ENCODE peak calls at places on chromosomes 16 and 17, in four cellular contexts. Q, P, H and V are unnamed samples.

GRCh38 chr17:65545708-65546523 is 15.5 kb downstream of the AXIN2 start:
- DNase-seq in Q (no peak), H (no peak), P (no peak), V (no peak)

GRCh38 chr17:32719702-32720101 is 157.2 kb downstream of the MYO1D start:
- DNase-seq in Q (no peak), P (no peak), H (no peak), V (no peak)

GRCh38 chr16:11386054-11386680 is 40.9 kb downstream of the RMI2 start:
- DNase-seq in P (no peak), H (no peak), Q (no peak), V (no peak)

GRCh38 chr16:84228321-84228838 is 11.4 kb downstream of the KCNG4 start:
- DNase-seq in P (peak; percentile 84), H (peak; percentile 19), Q (peak; percentile 40), V (peak; percentile 93)

GRCh38 chr17:40447148-40447644 is 3.9 kb downstream of the IGFBP4 start:
- DNase-seq in P (no peak), H (no peak), Q (no peak), V (no peak)

GRCh38 chr16:77569406-77569805 is 134.6 kb upstream of the ADAMTS18 start:
- DNase-seq in H (no peak), P (no peak), Q (no peak), V (no peak)

GRCh38 chr16:48353565-48354163 is 31.5 kb downstream of the SIAH1 start:
- DNase-seq in H (peak; percentile 78), P (peak; percentile 83), Q (peak; percentile 70), V (peak; percentile 78)

GRCh38 chr16:23424292-23424958 is 28.6 kb downstream of the COG7 start:
- DNase-seq in H (no peak), P (no peak), Q (no peak), V (peak; percentile 55)

GRCh38 chr17:47948706-47949196 is 7.4 kb downstream of the PNPO start:
- DNase-seq in Q (no peak), H (peak; percentile 91), P (no peak), V (peak; percentile 52)

GRCh38 chr17:29190808-29191207 is 10.6 kb upstream of the MYO18A start:
- DNase-seq in P (no peak), H (no peak), Q (no peak), V (no peak)

GRCh38 chr16:75074920-75075687 is 41.5 kb downstream of the LDHD start:
- DNase-seq in H (no peak), Q (no peak), P (peak; percentile 82), V (no peak)

GRCh38 chr17:7588553-7589203 is 1.2 kb downstream of the SOX15 start:
- DNase-seq in Q (no peak), P (no peak), H (no peak), V (no peak)

GRCh38 chr16:66717112-66717675 is 20.7 kb upstream of the CMTM4 start:
- DNase-seq in P (peak; percentile 74), H (peak; percentile 64), Q (peak; percentile 57), V (no peak)

GRCh38 chr16:75230471-75231110 is 11.8 kb downstream of the CTRB1 start:
- DNase-seq in Q (no peak), P (no peak), H (no peak), V (no peak)

GRCh38 chr16:282944-283744 is at the start of gene PDIA2:
- DNase-seq in P (no peak), Q (no peak), H (no peak), V (no peak)

GRCh38 chr17:45160505-45161287 is 979 bp upstream of the HEXIM2 start:
- DNase-seq in H (peak; percentile 90), P (peak; percentile 83), Q (peak; percentile 89), V (peak; percentile 85)

GRCh38 chr17:83012873-83013778 is 66.3 kb upstream of the METRNL start:
- DNase-seq in Q (no peak), H (no peak), P (no peak), V (no peak)

GRCh38 chr16:52603015-52603414 is 56.1 kb upstream of the TOX3 start:
- DNase-seq in P (no peak), H (no peak), Q (no peak), V (no peak)

GRCh38 chr17:6019959-6020358 is 50.2 kb upstream of the WSCD1 start:
- DNase-seq in Q (no peak), P (peak; percentile 2), H (no peak), V (no peak)

GRCh38 chr16:97822-98221 is 19.8 kb downstream of the MPG start:
- DNase-seq in H (no peak), P (no peak), Q (no peak), V (no peak)

GRCh38 chr16:29849505-29849904 is 13.5 kb downstream of the CDIPT start:
- DNase-seq in P (no peak), H (no peak), Q (no peak), V (no peak)

GRCh38 chr17:39740357-39741111 is 2.8 kb downstream of the GRB7 start:
- DNase-seq in H (peak; percentile 90), P (peak; percentile 66), Q (peak; percentile 78), V (peak; percentile 60)

GRCh38 chr17:18246880-18247612 is 11.5 kb downstream of the FLII start:
- DNase-seq in Q (peak; percentile 96), P (peak; percentile 89), H (no peak), V (peak; percentile 73)

GRCh38 chr17:17191346-17191792 is 14.8 kb downstream of the PLD6 start:
- DNase-seq in P (no peak), H (no peak), Q (no peak), V (no peak)

GRCh38 chr17:45284176-45285140 is 22.6 kb upstream of the SPATA32 start:
- DNase-seq in P (no peak), Q (peak; percentile 51), H (no peak), V (peak; percentile 65)

GRCh38 chr17:17839792-17840707 is 3.3 kb upstream of the SREBF1 start:
- DNase-seq in P (peak; percentile 91), Q (peak; percentile 88), H (peak; percentile 80), V (peak; percentile 95)

GRCh38 chr17:47732399-47733046 is 513 bp upstream of the TBX21 start:
- DNase-seq in H (no peak), P (no peak), Q (peak; percentile 7), V (no peak)

GRCh38 chr17:67608691-67609090 is 109.0 kb upstream of the NOL11 start:
- DNase-seq in Q (no peak), H (no peak), P (no peak), V (no peak)

GRCh38 chr17:7435676-7436555 is 681 bp downstream of the TMEM102 start:
- DNase-seq in Q (peak; percentile 68), P (peak; percentile 69), H (no peak), V (peak; percentile 65)

GRCh38 chr17:73767696-73768095 is 123.5 kb upstream of the SDK2 start:
- DNase-seq in Q (no peak), H (no peak), P (no peak), V (no peak)

GRCh38 chr16:89565506-89566372 is 5.3 kb downstream of the RPL13 start:
- DNase-seq in P (peak; percentile 81), H (peak; percentile 57), Q (peak; percentile 77), V (peak; percentile 74)

GRCh38 chr17:28492352-28493310 is 13.5 kb upstream of the FOXN1 start:
- DNase-seq in P (no peak), Q (no peak), H (no peak), V (peak; percentile 29)

GRCh38 chr16:54602666-54603065 is 316.1 kb upstream of the IRX3 start:
- DNase-seq in H (no peak), P (no peak), Q (no peak), V (no peak)

GRCh38 chr17:41521574-41522261 is 3.0 kb upstream of the KRT15 start:
- DNase-seq in P (peak; percentile 81), Q (peak; percentile 57), H (peak; percentile 81), V (peak; percentile 83)

GRCh38 chr16:3187798-3188674 is at the start of gene OR1F1:
- DNase-seq in H (peak; percentile 71), P (peak; percentile 83), Q (peak; percentile 80), V (peak; percentile 95)

DNA sequence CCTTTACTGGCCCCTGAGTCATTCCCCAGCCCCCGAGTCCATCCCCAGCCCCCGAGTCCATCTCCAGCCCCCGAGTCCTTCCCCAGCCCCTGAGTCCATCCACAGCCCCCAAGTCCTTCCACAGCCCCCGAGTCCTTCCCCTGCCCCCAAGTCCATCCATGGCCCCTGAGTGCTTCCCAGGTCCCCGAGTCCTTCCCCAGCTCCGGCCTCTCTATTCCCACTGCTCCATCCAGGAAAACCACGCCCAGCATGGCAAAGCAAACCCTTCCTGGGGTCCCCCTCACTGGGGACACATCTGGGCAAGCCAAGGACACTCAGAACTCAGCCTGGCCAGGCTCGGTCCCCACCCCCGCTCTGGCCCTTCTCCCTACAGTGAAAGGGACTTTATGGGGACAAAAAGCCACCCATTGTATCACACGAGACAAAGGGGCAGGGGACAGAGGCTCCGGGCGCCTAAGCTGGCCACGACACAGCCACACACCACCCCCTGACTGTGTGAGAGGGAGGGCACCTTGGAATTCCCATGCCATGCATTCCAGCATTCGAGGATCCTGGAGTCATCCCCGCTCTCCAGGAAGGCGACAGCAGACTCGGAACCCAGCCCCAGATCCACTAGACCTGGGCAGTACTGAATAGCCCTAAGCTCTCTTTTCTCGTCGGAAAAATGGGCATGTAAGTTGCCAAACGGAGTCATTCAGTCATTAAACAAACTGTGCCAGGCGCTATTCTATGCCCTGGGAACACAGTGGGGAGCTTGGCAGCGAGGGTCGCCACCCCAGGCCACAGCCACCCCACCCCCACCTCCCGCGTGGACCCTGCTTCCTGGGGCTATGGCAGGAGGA is 14.0 kb downstream of the PLLP start:
- DNase-seq in H (no peak), P (no peak), Q (no peak), V (no peak)
- TF ChIP-seq ESRRA in H (no peak), P (no peak), Q (no peak), V (no peak)

GRCh38 chr16:86373502-86373901 is 136.8 kb upstream of the FOXF1 start:
- DNase-seq in Q (no peak), P (no peak), H (no peak), V (no peak)

GRCh38 chr16:86377251-86378022 is 132.9 kb upstream of the FOXF1 start:
- DNase-seq in P (no peak), Q (no peak), H (no peak), V (no peak)

GRCh38 chr16:86375841-86376240 is 134.5 kb upstream of the FOXF1 start:
- DNase-seq in P (no peak), H (no peak), Q (no peak), V (no peak)

GRCh38 chr16:86374603-86375002 is 135.7 kb upstream of the FOXF1 start:
- DNase-seq in Q (no peak), P (no peak), H (no peak), V (no peak)

GRCh38 chr16:86375370-86375769 is 135.0 kb upstream of the FOXF1 start:
- DNase-seq in P (no peak), Q (no peak), H (no peak), V (no peak)
- TF ChIP-seq ESRRA in P (no peak), Q (no peak), H (no peak), V (no peak)

DNA sequence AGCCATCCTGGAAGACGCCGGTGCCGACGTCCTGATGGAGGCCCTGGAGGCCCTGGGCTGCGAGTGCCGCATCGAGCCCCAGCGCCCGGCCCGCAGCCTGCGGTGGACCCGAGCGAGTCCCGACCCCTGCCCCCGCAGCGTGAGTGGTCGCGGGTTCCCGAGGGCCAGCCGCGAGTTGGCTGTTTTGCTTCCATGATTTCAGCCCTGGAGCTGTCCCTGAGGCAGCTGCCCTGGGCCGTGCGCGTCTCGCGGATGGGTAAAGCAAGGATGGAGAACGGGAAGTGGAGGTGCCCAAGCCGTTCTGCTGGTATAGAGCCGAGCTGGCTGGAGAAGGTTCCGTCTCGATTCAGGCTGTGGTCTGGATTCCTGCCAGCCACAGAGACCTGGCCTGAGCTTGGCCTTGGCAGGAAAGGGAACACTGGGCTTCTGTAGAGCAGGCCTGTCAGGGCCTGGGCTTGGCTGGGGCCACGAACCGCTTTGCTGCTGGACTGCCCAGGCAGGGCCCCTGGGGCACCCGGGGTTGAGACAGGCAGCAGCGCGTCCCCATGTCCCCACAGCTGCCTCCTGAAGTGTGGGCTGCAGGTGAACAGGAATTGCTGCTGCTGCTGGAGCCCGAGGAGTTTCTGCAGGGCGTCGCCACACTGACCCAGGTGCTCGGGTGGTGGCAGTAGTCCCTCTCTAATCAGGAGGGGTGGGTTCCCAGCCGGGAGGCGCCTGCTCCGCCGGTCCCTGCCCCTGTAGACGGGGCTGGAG is 945 bp upstream of the MRPS34 start:
- DNase-seq in P (no peak), H (no peak), Q (no peak), V (no peak)
- TF ChIP-seq ESRRA in P (no peak), H (no peak), Q (no peak), V (no peak)

GRCh38 chr17:76197911-76198310 is 42.4 kb downstream of the RNF157 start:
- DNase-seq in H (no peak), Q (no peak), P (peak; percentile 74), V (no peak)
- TF ChIP-seq ESRRA in H (no peak), Q (no peak), P (no peak), V (no peak)